ENCODE peak calls at places on chromosomes 7 and 10, in nine cellular contexts. X is IMR-90; F is bronchial epithelial cell; L is fibroblast of lung; P is brain microvascular endothelial cell; M is astrocyte; T is SK-N-SH; V is CD8-positive, alpha-beta T cell; E is AG04450. W is an unnamed sample. For H3K27me3, the result is how much of the 10 kb centered on the place peaks cover.

GRCh38 chr7:52114509-52114908 is 797.9 kb upstream of the COBL start:
- DNase-seq in X (no peak), F (no peak), L (no peak), P (no peak), M (no peak), T (no peak), V (no peak), E (no peak), W (no peak)

GRCh38 chr7:29258951-29259350 is 64.4 kb downstream of the CHN2 start:
- DNase-seq in X (no peak), F (no peak), L (no peak), P (no peak), M (no peak), T (no peak), V (no peak), E (no peak), W (no peak)

GRCh38 chr7:141072548-141073172 is 1.2 kb upstream of the TMEM178B start:
- DNase-seq in X (peak), F (peak), L (peak), P (peak), M (peak), T (peak), V (no peak), E (peak), W (peak)

GRCh38 chr10:31936086-31936485 is 7.5 kb upstream of the ARHGAP12 start:
- DNase-seq in X (no peak), F (no peak), L (no peak), P (no peak), M (no peak), T (no peak), V (no peak), E (no peak), W (no peak)

GRCh38 chr7:106143711-106144347 is 31.7 kb upstream of the SYPL1 start:
- DNase-seq in X (no peak), F (no peak), L (no peak), P (no peak), M (no peak), T (no peak), V (no peak), E (no peak), W (no peak)

GRCh38 chr7:142248-142955 is 50.0 kb upstream of the FAM20C start:
- DNase-seq in X (no peak), F (no peak), L (no peak), P (no peak), M (no peak), T (no peak), V (no peak), E (no peak), W (no peak)

GRCh38 chr10:110724116-110724701 is 80.1 kb downstream of the RBM20 start:
- DNase-seq in X (no peak), F (no peak), L (no peak), P (no peak), M (no peak), T (no peak), V (no peak), E (no peak), W (no peak)

GRCh38 chr7:28408974-28409715 is 3.2 kb upstream of the CREB5 start:
- DNase-seq in X (peak), F (peak), L (peak), P (peak), M (peak), T (peak), V (peak), E (peak), W (peak)

GRCh38 chr10:85175635-85176034 is 847.2 kb downstream of the CCSER2 start:
- DNase-seq in X (no peak), F (no peak), L (no peak), P (no peak), M (no peak), T (no peak), V (no peak), E (no peak), W (no peak)

GRCh38 chr10:30155401-30155800 is 96.0 kb upstream of the JCAD start:
- DNase-seq in X (peak), F (no peak), L (peak), P (peak), M (peak), T (no peak), V (no peak), E (no peak), W (no peak)

GRCh38 chr7:11648104-11648503 is 183.9 kb downstream of the THSD7A start:
- DNase-seq in X (no peak), F (no peak), L (no peak), P (no peak), M (no peak), T (no peak), V (no peak), E (no peak), W (no peak)

GRCh38 chr10:34864156-34865075 is 49.3 kb upstream of the PARD3 start:
- DNase-seq in X (no peak), F (no peak), L (no peak), P (no peak), M (no peak), T (no peak), V (no peak), E (no peak), W (no peak)

GRCh38 chr10:78424721-78425120 is 391.1 kb downstream of the RPS24 start:
- DNase-seq in X (no peak), F (no peak), L (no peak), P (no peak), M (no peak), T (no peak), V (no peak), E (no peak), W (no peak)

GRCh38 chr10:93097386-93097785 is 23.7 kb downstream of the CYP26A1 start:
- DNase-seq in X (no peak), F (no peak), L (no peak), P (no peak), M (no peak), T (no peak), V (no peak), E (no peak), W (no peak)

GRCh38 chr7:43585521-43585920 is 2.6 kb downstream of the STK17A start:
- DNase-seq in X (peak), F (peak), L (peak), P (no peak), M (peak), T (no peak), V (no peak), E (no peak), W (no peak)

GRCh38 chr10:17387861-17388503 is 66.4 kb downstream of the ST8SIA6 start:
- DNase-seq in X (no peak), F (peak), L (no peak), P (no peak), M (no peak), T (peak), V (no peak), E (no peak), W (no peak)

GRCh38 chr7:20738517-20739481 is 47.9 kb downstream of the SP8 start:
- DNase-seq in X (no peak), F (no peak), L (no peak), P (no peak), M (no peak), T (no peak), V (no peak), E (no peak), W (no peak)

GRCh38 chr10:42869977-42870350 is 87.4 kb downstream of the BMS1 start:
- DNase-seq in X (no peak), F (no peak), L (no peak), P (no peak), M (no peak), T (no peak), V (no peak), E (no peak), W (no peak)

GRCh38 chr7:79216236-79216635 is 237.2 kb downstream of the MAGI2 start:
- DNase-seq in X (no peak), F (no peak), L (no peak), P (no peak), M (no peak), T (no peak), V (no peak), E (no peak), W (no peak)

GRCh38 chr10:28503114-28503513 is 29.8 kb upstream of the WAC start:
- DNase-seq in X (no peak), F (peak), L (peak), P (no peak), M (no peak), T (peak), V (no peak), E (no peak), W (no peak)

GRCh38 chr10:6336013-6336412 is 133.3 kb downstream of the PFKFB3 start:
- DNase-seq in X (no peak), F (no peak), L (no peak), P (no peak), M (no peak), T (no peak), V (no peak), E (no peak), W (no peak)

GRCh38 chr7:113175525-113176097 is 57.3 kb upstream of the SMIM30 start:
- DNase-seq in X (peak), F (no peak), L (peak), P (peak), M (no peak), T (no peak), V (no peak), E (no peak), W (no peak)

GRCh38 chr10:31036209-31036608 is 4.5 kb upstream of the ZNF438 start:
- DNase-seq in X (peak), F (no peak), L (peak), P (peak), M (peak), T (no peak), V (no peak), E (no peak), W (no peak)

GRCh38 chr10:13439771-13440708 is 88.8 kb downstream of the BEND7 start:
- DNase-seq in X (no peak), F (peak), L (peak), P (peak), M (no peak), T (peak), V (peak), E (no peak), W (no peak)

GRCh38 chr10:72068126-72068765 is 20.1 kb downstream of the SPOCK2 start:
- DNase-seq in X (no peak), F (no peak), L (no peak), P (no peak), M (no peak), T (no peak), V (no peak), E (no peak), W (no peak)

GRCh38 chr10:71807557-71808510 is 34.5 kb upstream of the VSIR start:
- DNase-seq in X (no peak), F (no peak), L (no peak), P (no peak), M (no peak), T (no peak), V (no peak), E (no peak), W (no peak)

DNA sequence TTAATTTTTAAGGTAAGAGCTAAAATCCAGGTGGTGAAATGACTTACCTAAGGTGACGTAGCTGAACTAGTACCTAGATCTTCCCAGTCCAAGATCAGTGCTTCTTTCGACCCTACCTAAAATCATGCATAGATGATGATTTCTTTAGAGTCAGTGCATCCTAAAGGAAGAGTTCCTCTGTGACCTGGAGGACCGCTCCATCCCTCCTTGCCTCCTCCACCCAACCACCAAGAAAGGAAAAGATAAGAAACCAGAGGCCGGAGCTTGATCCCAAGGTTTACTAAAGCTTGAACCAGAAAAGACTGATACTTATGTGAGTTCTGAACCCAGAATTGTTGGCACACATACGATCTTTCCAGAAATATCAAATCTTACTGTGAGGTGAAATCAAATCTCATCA is 101.8 kb downstream of the CABCOCO1 start:
- DNase-seq in X (no peak), F (no peak), L (no peak), P (no peak), M (no peak), T (no peak), V (no peak), E (no peak), W (no peak)
- H3K4me3 ChIP-seq in X (no peak), F (no peak), L (no peak), P (no peak), M (no peak), T (no peak), V (no peak), E (no peak), W (no peak)

DNA sequence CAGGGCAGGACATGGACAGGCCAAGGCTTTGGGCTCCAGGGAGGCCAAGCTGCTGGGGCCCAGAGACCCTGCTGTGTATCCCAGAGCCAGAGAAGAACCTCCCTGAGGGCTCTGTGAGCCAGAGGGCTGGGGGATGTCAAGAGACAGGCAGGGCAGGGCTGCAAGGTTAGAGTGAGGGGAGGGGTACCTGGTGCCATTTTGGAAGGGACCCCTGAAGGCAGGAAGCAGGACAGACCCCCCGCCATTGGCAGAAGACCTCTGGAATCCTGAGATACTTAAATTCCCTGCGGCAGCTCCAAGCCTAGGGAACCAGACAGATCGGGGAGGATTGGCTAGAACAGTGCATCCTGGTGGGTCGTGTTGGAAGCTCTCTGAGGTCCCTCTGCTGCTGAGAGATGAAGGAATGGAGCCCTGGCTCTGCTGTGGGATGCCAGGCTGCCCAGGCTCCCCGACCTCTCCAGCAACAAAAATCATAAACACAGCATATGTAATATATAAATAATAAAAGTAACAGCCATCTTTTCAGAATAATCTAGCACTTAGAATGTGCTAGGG is 75.0 kb downstream of the LHPP start:
- DNase-seq in X (no peak), F (no peak), L (no peak), P (no peak), M (no peak), T (no peak), V (no peak), E (no peak), W (no peak)
- TF ChIP-seq CTCF in X (no peak), F (no peak), L (no peak), P (peak), M (no peak), T (no peak), V (no peak), E (no peak), W (no peak)

DNA sequence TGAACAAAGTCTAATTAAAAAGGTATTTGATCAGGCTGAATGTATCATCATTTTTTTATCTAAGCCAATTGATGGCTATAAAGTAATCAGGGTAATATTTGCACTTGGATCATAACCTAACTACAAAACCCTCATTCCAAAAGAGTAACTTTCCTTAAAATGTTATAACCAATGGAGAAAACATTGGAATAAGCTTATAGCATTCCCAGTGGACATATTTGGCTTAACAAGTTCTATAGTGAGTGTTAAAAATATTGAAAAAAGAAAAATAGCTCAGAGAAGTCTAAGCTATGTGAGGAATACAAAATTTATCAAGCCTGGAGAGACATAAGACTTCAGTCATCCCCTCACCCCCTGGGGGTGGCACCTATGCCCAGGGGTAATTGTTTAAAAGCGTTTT is 358.8 kb downstream of the LRRTM3 start:
- DNase-seq in X (no peak), F (no peak), L (no peak), P (no peak), M (no peak), T (no peak), V (no peak), E (no peak), W (no peak)
- H3K27me3 ChIP-seq in X (under half), F (under half), L (under half), P (under half), M (under half), T (under half), V (under half), E (under half), W (under half)

DNA sequence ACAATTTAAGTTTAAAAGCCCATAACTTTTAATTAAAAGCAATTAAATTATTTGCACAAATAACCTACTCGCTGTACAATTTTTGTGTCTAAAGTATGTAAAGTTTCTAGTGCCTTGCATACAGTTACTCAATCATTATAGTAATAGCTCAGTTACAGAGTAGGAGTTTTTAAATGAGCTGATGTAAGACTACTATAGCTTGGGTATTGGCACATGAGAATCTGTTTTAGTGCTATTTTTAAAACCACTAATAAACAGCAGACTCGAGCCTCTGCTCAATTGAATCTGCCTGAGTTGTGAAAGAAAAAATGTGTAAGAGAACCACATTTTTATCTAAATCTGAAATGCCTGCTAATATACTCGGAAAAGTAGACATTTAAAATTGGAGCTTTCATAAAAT is 31.1 kb downstream of the CTNNA3 start:
- DNase-seq in X (peak), F (no peak), L (no peak), P (no peak), M (no peak), T (no peak), V (no peak), E (no peak), W (no peak)
- H3K4me3 ChIP-seq in X (no peak), F (no peak), L (no peak), P (no peak), M (no peak), T (no peak), V (no peak), E (no peak), W (no peak)